ENCODE peak calls at places on chromosomes 2 and 18, in seven cellular contexts. B is ascending aorta; S is brain microvascular endothelial cell; E is CD8-positive, alpha-beta memory T cell; M is dorsolateral prefrontal cortex; K is right cardiac atrium; U is neural progenitor cell. V is an unnamed sample. For H3K27me3, the result is how much of the 10 kb centered on the place peaks cover.

GRCh38 chr2:119592436-119592835 is 48.2 kb downstream of the CFAP221 start:
- DNase-seq in B (no peak), S (no peak), E (no peak), M (no peak), K (no peak), U (peak), V (no peak)

GRCh38 chr2:70979626-70980025 is 1.2 kb downstream of the ANKRD53 start:
- DNase-seq in B (no peak), S (no peak), E (no peak), M (no peak), K (no peak), U (no peak), V (no peak)

GRCh38 chr2:205721057-205721767 is 38.9 kb downstream of the NRP2 start:
- DNase-seq in B (no peak), S (no peak), E (no peak), M (no peak), K (no peak), U (peak), V (no peak)

GRCh38 chr2:23617167-23617787 is 232.3 kb downstream of the KLHL29 start:
- DNase-seq in B (no peak), S (no peak), E (no peak), M (peak), K (no peak), U (no peak), V (no peak)

GRCh38 chr18:61129001-61129400 is 204.2 kb upstream of the CDH20 start:
- DNase-seq in B (no peak), S (no peak), E (no peak), M (no peak), K (no peak), U (no peak), V (no peak)

GRCh38 chr2:134127496-134127895 is 126.4 kb upstream of the MGAT5 start:
- DNase-seq in B (no peak), S (no peak), E (peak), M (no peak), K (no peak), U (no peak), V (no peak)

GRCh38 chr2:134273240-134273983 is 19.5 kb downstream of the MGAT5 start:
- DNase-seq in B (no peak), S (no peak), E (no peak), M (no peak), K (no peak), U (no peak), V (no peak)

GRCh38 chr2:160752475-160753330 is 259.1 kb upstream of the RBMS1 start:
- DNase-seq in B (no peak), S (peak), E (no peak), M (no peak), K (no peak), U (no peak), V (no peak)

GRCh38 chr2:211175956-211176355 is 619.6 kb downstream of the CPS1 start:
- DNase-seq in B (no peak), S (no peak), E (no peak), M (no peak), K (no peak), U (no peak), V (no peak)

GRCh38 chr2:147826615-147827375 is 18.0 kb upstream of the ACVR2A start:
- DNase-seq in B (no peak), S (no peak), E (no peak), M (no peak), K (peak), U (no peak), V (no peak)

GRCh38 chr2:238027591-238028415 is 33.0 kb upstream of the SCLY start:
- DNase-seq in B (no peak), S (no peak), E (no peak), M (no peak), K (no peak), U (no peak), V (no peak)

GRCh38 chr2:197453914-197454398 is 604 bp downstream of the COQ10B start:
- DNase-seq in B (no peak), S (no peak), E (no peak), M (peak), K (no peak), U (no peak), V (peak)

DNA sequence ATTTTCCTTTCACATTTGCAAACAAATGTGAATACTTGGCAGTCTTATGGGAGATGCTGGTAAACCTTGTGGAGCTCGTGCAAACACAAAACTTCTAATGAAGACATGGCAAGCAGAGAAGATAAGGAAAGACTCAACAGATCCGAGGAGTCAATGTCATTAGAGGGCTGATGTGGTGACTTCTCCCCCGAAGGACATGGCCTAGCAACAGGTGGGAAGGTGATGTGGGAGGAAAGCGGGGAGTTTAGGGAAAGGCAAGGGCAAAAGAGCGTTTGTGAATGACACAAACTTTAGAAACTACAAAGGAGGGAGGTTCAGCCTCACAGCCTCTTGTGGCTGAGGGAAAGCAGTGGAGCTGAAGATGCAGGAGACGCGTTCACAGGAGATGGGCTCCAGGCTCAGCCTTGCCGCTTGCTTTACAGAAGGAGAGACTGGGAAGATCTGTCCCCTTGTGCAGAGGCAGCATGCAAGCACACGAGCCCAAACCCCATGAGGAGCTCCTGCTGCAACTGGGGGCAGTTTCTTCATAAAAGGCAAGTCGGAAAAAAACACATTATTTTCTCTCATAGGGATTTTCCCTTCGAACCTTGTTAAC is 86.6 kb downstream of the SOWAHC start:
- DNase-seq in B (no peak), S (no peak), E (no peak), M (no peak), K (no peak), U (no peak), V (no peak)
- H3K4me3 ChIP-seq in B (no peak), S (no peak), E (no peak), M (no peak), K (no peak), U (no peak), V (no peak)

GRCh38 chr2:102620367-102620766 is 1.0 kb downstream of the SLC9A2 start:
- DNase-seq in B (no peak), S (no peak), E (no peak), M (no peak), K (no peak), U (no peak), V (no peak)
- H3K27me3 ChIP-seq in B (under half), S (under half), E (under half), M (half or more), K (under half), U (half or more), V (under half)

DNA sequence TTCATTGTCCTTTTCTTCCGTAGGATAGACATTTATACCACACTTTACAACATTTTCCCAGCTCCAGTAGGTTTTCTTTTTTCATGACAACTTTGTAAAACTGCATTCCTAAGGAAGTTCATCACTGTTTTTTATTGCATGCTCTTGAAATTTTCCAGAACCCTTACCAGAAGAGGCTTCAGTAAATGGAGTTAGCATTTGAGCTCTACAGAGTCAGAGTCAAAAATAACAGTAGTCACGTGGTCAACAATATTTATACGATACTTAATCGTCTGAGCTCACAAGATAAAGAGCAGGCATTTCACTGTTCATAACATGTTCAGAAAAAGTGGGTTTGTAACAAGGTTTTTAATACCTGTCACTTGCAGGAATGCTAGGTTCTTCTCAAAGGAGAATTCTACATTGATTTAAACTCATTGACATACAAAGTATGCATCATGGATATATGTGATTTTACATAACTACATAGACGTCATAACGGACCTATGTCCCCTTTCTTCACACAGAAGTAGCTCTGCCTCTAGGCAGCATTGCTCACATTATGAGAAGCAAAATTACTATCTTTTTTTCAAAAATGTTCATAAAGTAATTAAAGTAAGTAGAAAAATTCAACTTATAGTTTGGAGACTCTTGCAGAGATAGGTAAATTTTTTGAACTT is 187.0 kb upstream of the COL3A1 start:
- DNase-seq in B (no peak), S (peak), E (no peak), M (no peak), K (no peak), U (no peak), V (no peak)
- H3K4me3 ChIP-seq in B (peak), S (no peak), E (no peak), M (no peak), K (no peak), U (no peak), V (no peak)

GRCh38 chr2:176096243-176096985 is 3.2 kb upstream of the HOXD12 start:
- DNase-seq in B (no peak), S (no peak), E (no peak), M (no peak), K (no peak), U (no peak), V (no peak)
- H3K27me3 ChIP-seq in B (half or more), S (half or more), E (half or more), M (half or more), K (under half), U (half or more), V (half or more)

GRCh38 chr2:15942711-15943345 is 2.5 kb downstream of the MYCN start:
- DNase-seq in B (no peak), S (no peak), E (peak), M (no peak), K (no peak), U (peak), V (no peak)

GRCh38 chr2:15943914-15944313 is 3.6 kb downstream of the MYCN start:
- DNase-seq in B (no peak), S (no peak), E (peak), M (peak), K (no peak), U (no peak), V (no peak)

GRCh38 chr2:15944325-15945017 is 4.1 kb downstream of the MYCN start:
- DNase-seq in B (no peak), S (no peak), E (no peak), M (no peak), K (no peak), U (no peak), V (no peak)

GRCh38 chr2:15941970-15942710 is 1.8 kb downstream of the MYCN start:
- DNase-seq in B (no peak), S (no peak), E (peak), M (peak), K (peak), U (peak), V (no peak)

GRCh38 chr2:15943378-15943851 is 3.1 kb downstream of the MYCN start:
- DNase-seq in B (no peak), S (no peak), E (no peak), M (peak), K (peak), U (peak), V (no peak)
- H3K4me3 ChIP-seq in B (no peak), S (no peak), E (no peak), M (peak), K (no peak), U (peak), V (peak)